ENCODE peak calls at places on chromosomes 16 and 17, in four cellular contexts. T is foreskin fibroblast, K is RWPE1, Z is omental fat pad. B is an unnamed sample.

GRCh38 chr17:42317256-42317966 is 29.1 kb downstream of the STAT5A start:
- DNase-seq in T (no peak), K (no peak), Z (no peak), B (no peak)

GRCh38 chr17:7176870-7177209 is 2.3 kb downstream of the ASGR1 start:
- DNase-seq in T (peak; percentile 49), K (no peak), Z (no peak), B (no peak)

GRCh38 chr16:53726625-53727024 is 22.7 kb downstream of the FTO start:
- DNase-seq in T (peak; percentile 38), K (peak; percentile 43), Z (no peak), B (no peak)

GRCh38 chr17:16934133-16934795 is 37.7 kb downstream of the TNFRSF13B start:
- DNase-seq in T (no peak), K (no peak), Z (peak; percentile 14), B (no peak)

GRCh38 chr16:64094170-64094960 is 1027.5 kb downstream of the CDH11 start:
- DNase-seq in T (peak; percentile 1), K (no peak), Z (no peak), B (no peak)

GRCh38 chr17:62614142-62614541 is 13.3 kb upstream of the MRC2 start:
- DNase-seq in T (peak; percentile 97), K (no peak), Z (no peak), B (no peak)

GRCh38 chr16:74450236-74450635 is 29.0 kb upstream of the CLEC18B start:
- DNase-seq in T (peak; percentile 56), K (no peak), Z (no peak), B (no peak)

GRCh38 chr17:44273607-44274006 is 5.7 kb upstream of the SLC4A1 start:
- DNase-seq in T (no peak), K (no peak), Z (no peak), B (no peak)

GRCh38 chr16:83615131-83615530 is 192.6 kb upstream of the HSBP1 start:
- DNase-seq in T (no peak), K (no peak), Z (no peak), B (no peak)

GRCh38 chr16:84973776-84974523 is 37.4 kb downstream of the ZDHHC7 start:
- DNase-seq in T (no peak), K (no peak), Z (no peak), B (no peak)

GRCh38 chr16:78605548-78606097 is 506.2 kb downstream of the WWOX start:
- DNase-seq in T (no peak), K (no peak), Z (no peak), B (no peak)

GRCh38 chr17:81164464-81165245 is 652 bp upstream of the PVALEF start:
- DNase-seq in T (no peak), K (no peak), Z (no peak), B (peak; percentile 71)

GRCh38 chr16:85616608-85617311 is 3.6 kb downstream of the GSE1 start:
- DNase-seq in T (no peak), K (no peak), Z (no peak), B (no peak)

GRCh38 chr16:1772908-1773702 is at the start of gene MRPS34:
- DNase-seq in T (peak; percentile 94), K (peak; percentile 72), Z (peak; percentile 56), B (peak; percentile 70)

GRCh38 chr17:7436556-7437368 is 1.5 kb downstream of the TMEM102 start:
- DNase-seq in T (peak; percentile 95), K (peak; percentile 72), Z (no peak), B (peak; percentile 68)

GRCh38 chr17:80260791-80261158 is at the start of gene RNF213:
- DNase-seq in T (peak; percentile 64), K (peak; percentile 67), Z (no peak), B (peak; percentile 74)

GRCh38 chr16:65684230-65684629 is 562.4 kb upstream of the CDH11 start:
- DNase-seq in T (no peak), K (no peak), Z (no peak), B (no peak)
- TF ChIP-seq CTCF in T (no peak), K (no peak), Z (no peak), B (no peak)

GRCh38 chr17:21169496-21169895 is 42.7 kb downstream of the DHRS7B start:
- DNase-seq in T (no peak), K (no peak), Z (no peak), B (no peak)
- TF ChIP-seq CTCF in T (no peak), K (no peak), Z (no peak), B (no peak)

DNA sequence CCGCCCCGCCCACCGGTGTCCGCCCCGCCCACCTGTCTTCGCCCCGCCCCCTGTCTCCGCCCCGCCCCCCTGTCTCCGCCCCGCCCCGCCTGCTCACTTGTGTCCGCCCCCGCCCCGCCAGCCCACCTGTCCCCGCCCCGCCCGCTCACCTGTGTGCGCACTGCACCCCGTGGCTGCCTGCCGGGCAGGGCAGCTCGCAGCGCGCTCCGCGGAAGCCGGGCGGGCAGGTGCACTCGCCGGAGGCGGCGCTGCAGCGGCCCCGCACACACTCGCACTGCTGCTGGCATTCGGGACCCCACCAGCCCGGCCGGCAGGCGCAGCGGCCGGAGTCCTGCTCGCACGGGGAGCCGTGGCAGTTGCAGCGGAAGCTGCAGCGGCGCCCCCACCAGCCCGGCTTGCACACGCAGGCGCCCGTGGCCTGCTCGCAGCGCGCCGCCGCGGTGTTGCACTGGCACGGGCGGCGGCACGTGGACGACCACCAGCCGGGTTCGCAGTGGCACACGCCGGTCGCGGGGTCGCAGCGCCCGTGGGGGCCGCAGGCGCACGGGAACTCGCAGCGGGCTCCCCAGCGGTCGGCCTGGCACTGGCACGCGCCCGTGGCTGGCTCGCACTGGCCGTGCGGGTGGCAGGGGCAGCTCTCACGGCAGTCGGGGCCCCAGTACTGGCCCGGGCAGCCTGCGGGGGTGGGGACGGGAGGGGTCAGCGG is 2.1 kb downstream of the SCARF1 start:
- DNase-seq in T (peak; percentile 50), K (peak; percentile 70), Z (no peak), B (no peak)
- TF ChIP-seq CTCF in T (no peak), K (peak; percentile 25), Z (no peak), B (no peak)

GRCh38 chr16:11871193-11871592 is 19.9 kb upstream of the RSL1D1 start:
- DNase-seq in T (peak; percentile 50), K (no peak), Z (no peak), B (no peak)
- TF ChIP-seq CTCF in T (peak; percentile 18), K (peak; percentile 7), Z (no peak), B (peak; percentile 12)

GRCh38 chr17:61505846-61506627 is 53.8 kb downstream of the TBX4 start:
- DNase-seq in T (no peak), K (no peak), Z (no peak), B (no peak)
- TF ChIP-seq CTCF in T (no peak), K (no peak), Z (no peak), B (no peak)